ENCODE peak calls at places on chromosomes 7 and 10, in six cellular contexts. D, U, E, O, T and K are unnamed samples.

GRCh38 chr10:6120691-6121090 is 31.9 kb downstream of the RBM17 start:
- DNase-seq in D (no peak), U (no peak), E (no peak), O (no peak), T (no peak), K (no peak)

GRCh38 chr7:94414481-94414880 is 19.8 kb downstream of the COL1A2 start:
- DNase-seq in D (no peak), U (no peak), E (no peak), O (no peak), T (no peak), K (no peak)

GRCh38 chr7:116354546-116355422 is 144.4 kb downstream of the TES start:
- DNase-seq in D (peak; percentile 74), U (peak; percentile 67), E (no peak), O (no peak), T (no peak), K (no peak)

GRCh38 chr7:36406156-36406555 is 16.5 kb downstream of the ANLN start:
- DNase-seq in D (no peak), U (no peak), E (no peak), O (no peak), T (no peak), K (no peak)

GRCh38 chr10:81108516-81109199 is 571.0 kb downstream of the SH2D4B start:
- DNase-seq in D (no peak), U (no peak), E (no peak), O (no peak), T (peak; percentile 46), K (no peak)

GRCh38 chr10:122243560-122243959 is 27.5 kb upstream of the BTBD16 start:
- DNase-seq in D (no peak), U (no peak), E (no peak), O (no peak), T (no peak), K (no peak)

GRCh38 chr7:47185193-47185592 is 396.7 kb downstream of the TNS3 start:
- DNase-seq in D (peak; percentile 19), U (no peak), E (no peak), O (no peak), T (no peak), K (no peak)

GRCh38 chr7:31906479-31907171 is 163.6 kb downstream of the PDE1C start:
- DNase-seq in D (no peak), U (no peak), E (no peak), O (no peak), T (no peak), K (no peak)

GRCh38 chr10:93131956-93132355 is 58.3 kb downstream of the CYP26A1 start:
- DNase-seq in D (no peak), U (no peak), E (no peak), O (no peak), T (no peak), K (no peak)

GRCh38 chr10:36778600-36778999 is 346.8 kb upstream of the ANKRD30A start:
- DNase-seq in D (no peak), U (no peak), E (no peak), O (no peak), T (no peak), K (no peak)

GRCh38 chr10:60526024-60526585 is 136.4 kb upstream of the ANK3 start:
- DNase-seq in D (no peak), U (no peak), E (no peak), O (no peak), T (no peak), K (no peak)

GRCh38 chr7:143487566-143487965 is 9.9 kb downstream of the TAS2R41 start:
- DNase-seq in D (peak; percentile 59), U (peak; percentile 35), E (no peak), O (peak; percentile 33), T (no peak), K (no peak)

GRCh38 chr10:75430000-75430763 is 1.2 kb upstream of the LRMDA start:
- DNase-seq in D (peak; percentile 67), U (peak; percentile 67), E (no peak), O (no peak), T (no peak), K (no peak)

GRCh38 chr10:7161484-7162283 is 249.2 kb downstream of the SFMBT2 start:
- DNase-seq in D (peak; percentile 40), U (peak; percentile 25), E (no peak), O (no peak), T (no peak), K (no peak)

GRCh38 chr10:28975891-28976471 is 298.7 kb downstream of the BAMBI start:
- DNase-seq in D (no peak), U (no peak), E (no peak), O (no peak), T (no peak), K (no peak)

GRCh38 chr7:82810558-82811259 is 352.0 kb downstream of the PCLO start:
- DNase-seq in D (no peak), U (no peak), E (no peak), O (no peak), T (no peak), K (no peak)

GRCh38 chr10:33370434-33370930 is 36.0 kb upstream of the NRP1 start:
- DNase-seq in D (no peak), U (no peak), E (no peak), O (no peak), T (no peak), K (no peak)

GRCh38 chr10:29370092-29370611 is 81.3 kb downstream of the LYZL1 start:
- DNase-seq in D (no peak), U (no peak), E (no peak), O (no peak), T (no peak), K (no peak)

GRCh38 chr7:30755384-30756154 is 3.6 kb downstream of the INMT start:
- DNase-seq in D (peak; percentile 83), U (peak; percentile 84), E (no peak), O (peak; percentile 24), T (no peak), K (no peak)

GRCh38 chr10:100600218-100600617 is 64.5 kb downstream of the HIF1AN start:
- DNase-seq in D (no peak), U (no peak), E (no peak), O (no peak), T (no peak), K (no peak)

GRCh38 chr10:86970887-86971145 is 2.5 kb downstream of the ADIRF start:
- DNase-seq in D (no peak), U (no peak), E (no peak), O (no peak), T (no peak), K (no peak)

GRCh38 chr10:86971146-86971991 is 3.1 kb downstream of the ADIRF start:
- DNase-seq in D (peak; percentile 87), U (peak; percentile 89), E (peak; percentile 90), O (peak; percentile 91), T (peak; percentile 55), K (peak; percentile 94)

GRCh38 chr10:86969421-86970041 is 1.2 kb downstream of the ADIRF start:
- DNase-seq in D (peak; percentile 20), U (no peak), E (no peak), O (no peak), T (no peak), K (no peak)

GRCh38 chr10:86968994-86969355 is 693 bp downstream of the ADIRF start:
- DNase-seq in D (peak; percentile 19), U (no peak), E (no peak), O (no peak), T (no peak), K (no peak)

GRCh38 chr10:86970152-86970886 is 2.0 kb downstream of the ADIRF start:
- DNase-seq in D (peak; percentile 88), U (peak; percentile 88), E (no peak), O (peak; percentile 91), T (no peak), K (no peak)
- H3K4me1 ChIP-seq in D (peaks cover 64% of the 10 kb centered on the region), U (peaks cover 66% of the 10 kb centered on the region), E (peaks cover 46% of the 10 kb centered on the region), O (peaks cover 68% of the 10 kb centered on the region), T (peaks cover 43% of the 10 kb centered on the region), K (peaks cover 58% of the 10 kb centered on the region)

DNA sequence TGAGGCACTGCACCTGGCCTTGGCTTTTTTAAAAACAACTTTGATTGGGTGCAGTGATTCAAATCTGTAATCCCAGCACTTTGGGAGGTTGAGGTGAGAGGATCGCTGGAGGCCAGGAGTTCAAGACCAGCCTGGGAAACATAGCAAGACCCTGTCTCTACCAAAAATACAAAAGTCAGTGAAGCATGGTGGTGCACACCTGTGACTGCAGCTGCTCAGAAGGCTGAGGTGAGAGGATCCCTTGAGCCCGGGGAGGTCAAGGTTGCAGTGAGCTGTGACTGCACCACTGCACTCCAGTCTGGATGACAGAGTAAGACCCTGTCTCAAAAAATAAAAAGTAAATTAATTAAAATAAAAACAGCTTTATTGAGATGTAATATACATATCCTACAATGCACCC is 84.9 kb downstream of the NPTX2 start:
- DNase-seq in D (no peak), U (no peak), E (no peak), O (no peak), T (no peak), K (no peak)
- H3K4me1 ChIP-seq in D (no peaks in the 10 kb centered on the region), U (no peaks in the 10 kb centered on the region), E (no peaks in the 10 kb centered on the region), O (no peaks in the 10 kb centered on the region), T (peaks cover 12% of the 10 kb centered on the region), K (no peaks in the 10 kb centered on the region)

GRCh38 chr7:41149576-41149975 is 553.3 kb downstream of the INHBA start:
- DNase-seq in D (no peak), U (no peak), E (no peak), O (no peak), T (no peak), K (no peak)
- H3K4me1 ChIP-seq in D (no peaks in the 10 kb centered on the region), U (no peaks in the 10 kb centered on the region), E (no peaks in the 10 kb centered on the region), O (peaks cover 5% of the 10 kb centered on the region), T (no peaks in the 10 kb centered on the region), K (no peaks in the 10 kb centered on the region)

GRCh38 chr7:2644514-2645273 is 12.9 kb downstream of the TTYH3 start:
- DNase-seq in D (no peak), U (no peak), E (no peak), O (no peak), T (no peak), K (no peak)

GRCh38 chr7:2646336-2646679 is 14.5 kb downstream of the TTYH3 start:
- DNase-seq in D (no peak), U (no peak), E (no peak), O (no peak), T (no peak), K (no peak)

GRCh38 chr7:2647594-2648172 is 15.9 kb downstream of the TTYH3 start:
- DNase-seq in D (no peak), U (no peak), E (no peak), O (no peak), T (no peak), K (no peak)

GRCh38 chr7:2645274-2645868 is 13.6 kb downstream of the TTYH3 start:
- DNase-seq in D (no peak), U (no peak), E (peak; percentile 49), O (no peak), T (no peak), K (peak; percentile 32)

DNA sequence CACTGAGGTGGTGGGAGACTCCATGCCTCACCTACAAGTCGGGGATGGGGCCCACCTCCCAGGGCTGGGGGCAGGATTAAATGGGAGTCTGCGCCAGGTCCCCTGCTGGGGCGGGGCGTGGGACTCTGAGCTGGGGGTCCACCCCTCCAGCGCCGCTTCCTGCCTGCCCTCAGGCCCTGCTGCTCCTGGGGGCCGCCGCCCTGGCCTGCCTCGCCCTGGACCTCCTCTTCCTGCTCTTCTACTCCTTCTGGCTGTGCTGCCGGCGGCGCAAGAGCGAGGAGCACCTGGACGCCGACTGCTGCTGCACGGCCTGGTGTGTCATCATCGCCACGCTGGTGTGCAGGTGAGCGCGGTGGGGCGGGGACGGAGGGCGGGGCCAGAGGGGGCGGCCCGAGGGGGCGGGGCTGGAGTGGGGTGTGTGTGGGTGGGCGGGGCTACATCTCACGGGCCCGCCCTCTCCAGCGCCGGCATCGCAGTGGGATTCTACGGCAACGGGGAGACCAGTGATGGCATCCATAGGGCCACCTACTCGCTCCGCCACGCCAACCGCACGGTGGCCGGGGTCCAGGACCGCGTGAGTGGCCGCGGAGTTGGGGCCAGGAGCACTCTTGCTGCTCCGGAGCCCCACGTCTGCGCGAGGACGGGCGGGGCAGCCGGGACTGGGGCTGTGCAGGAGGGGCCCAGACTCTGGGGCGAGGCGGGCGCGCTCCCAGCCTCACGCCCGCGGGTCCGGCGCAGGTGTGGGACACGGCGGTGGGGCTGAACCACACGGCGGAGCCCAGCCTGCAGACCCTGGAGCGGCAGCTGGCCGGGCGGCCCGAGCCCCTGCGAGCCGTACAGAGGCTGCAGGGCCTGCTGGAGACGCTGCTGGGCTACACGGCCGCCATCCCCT is 15.1 kb downstream of the TTYH3 start:
- DNase-seq in D (no peak), U (no peak), E (no peak), O (no peak), T (no peak), K (no peak)
- H3K4me1 ChIP-seq in D (peaks cover 32% of the 10 kb centered on the region), U (peaks cover 31% of the 10 kb centered on the region), E (peaks cover 15% of the 10 kb centered on the region), O (peaks cover 24% of the 10 kb centered on the region), T (peaks cover 18% of the 10 kb centered on the region), K (peaks cover 17% of the 10 kb centered on the region)